ENCODE peak calls at places on chromosomes 6 and 20, in ten cellular contexts. One of them, this sample, is unnamed. For H3K4me1, the result is how much of the 10 kb centered on the place peaks cover.

GRCh38 chr6:36184311-36184710 is 12.2 kb upstream of the BRPF3 start:
- DNase-seq in esophagus squamous epithelium: no peak
- DNase-seq in ovary: no peak
- DNase-seq in IMR-90: no peak
- DNase-seq in right lobe of liver: no peak
- DNase-seq in A549: no peak
- DNase-seq in GM12878: no peak
- DNase-seq in heart left ventricle: no peak
- DNase-seq in uterus: no peak
- DNase-seq in HCT116: no peak
- DNase-seq in this sample: no peak

GRCh38 chr20:431012-431904 is 23.2 kb downstream of the RBCK1 start:
- DNase-seq in esophagus squamous epithelium: no peak
- DNase-seq in ovary: no peak
- DNase-seq in IMR-90: peak
- DNase-seq in right lobe of liver: no peak
- DNase-seq in A549: peak
- DNase-seq in GM12878: no peak
- DNase-seq in heart left ventricle: peak
- DNase-seq in uterus: no peak
- DNase-seq in HCT116: peak
- DNase-seq in this sample: peak

GRCh38 chr6:17432356-17432755 is 39.0 kb downstream of the CAP2 start:
- DNase-seq in esophagus squamous epithelium: no peak
- DNase-seq in ovary: no peak
- DNase-seq in IMR-90: peak
- DNase-seq in right lobe of liver: no peak
- DNase-seq in A549: no peak
- DNase-seq in GM12878: no peak
- DNase-seq in heart left ventricle: no peak
- DNase-seq in uterus: no peak
- DNase-seq in HCT116: no peak
- DNase-seq in this sample: no peak

GRCh38 chr6:33781105-33781975 is 7.6 kb downstream of the LEMD2 start:
- DNase-seq in esophagus squamous epithelium: no peak
- DNase-seq in ovary: no peak
- DNase-seq in IMR-90: no peak
- DNase-seq in right lobe of liver: no peak
- DNase-seq in A549: peak
- DNase-seq in GM12878: no peak
- DNase-seq in heart left ventricle: peak
- DNase-seq in uterus: no peak
- DNase-seq in HCT116: peak
- DNase-seq in this sample: no peak

GRCh38 chr20:18496740-18497592 is at the start of gene RBBP9:
- DNase-seq in esophagus squamous epithelium: peak
- DNase-seq in ovary: peak
- DNase-seq in IMR-90: peak
- DNase-seq in right lobe of liver: peak
- DNase-seq in A549: peak
- DNase-seq in GM12878: peak
- DNase-seq in heart left ventricle: peak
- DNase-seq in uterus: peak
- DNase-seq in HCT116: peak
- DNase-seq in this sample: peak

GRCh38 chr6:85425997-85426396 is 23.9 kb upstream of the NT5E start:
- DNase-seq in esophagus squamous epithelium: no peak
- DNase-seq in ovary: no peak
- DNase-seq in IMR-90: no peak
- DNase-seq in right lobe of liver: no peak
- DNase-seq in A549: no peak
- DNase-seq in GM12878: no peak
- DNase-seq in heart left ventricle: no peak
- DNase-seq in uterus: no peak
- DNase-seq in HCT116: no peak
- DNase-seq in this sample: no peak

GRCh38 chr6:144543006-144543871 is 258.1 kb downstream of the UTRN start:
- DNase-seq in esophagus squamous epithelium: no peak
- DNase-seq in ovary: no peak
- DNase-seq in IMR-90: peak
- DNase-seq in right lobe of liver: no peak
- DNase-seq in A549: no peak
- DNase-seq in GM12878: no peak
- DNase-seq in heart left ventricle: no peak
- DNase-seq in uterus: no peak
- DNase-seq in HCT116: peak
- DNase-seq in this sample: no peak

GRCh38 chr6:104896914-104897313 is 37.2 kb upstream of the HACE1 start:
- DNase-seq in esophagus squamous epithelium: no peak
- DNase-seq in ovary: no peak
- DNase-seq in IMR-90: no peak
- DNase-seq in right lobe of liver: no peak
- DNase-seq in A549: peak
- DNase-seq in GM12878: no peak
- DNase-seq in heart left ventricle: no peak
- DNase-seq in uterus: no peak
- DNase-seq in HCT116: no peak
- DNase-seq in this sample: no peak

GRCh38 chr20:24543741-24544140 is 74.3 kb downstream of the SYNDIG1 start:
- DNase-seq in esophagus squamous epithelium: no peak
- DNase-seq in ovary: no peak
- DNase-seq in IMR-90: no peak
- DNase-seq in right lobe of liver: no peak
- DNase-seq in A549: no peak
- DNase-seq in GM12878: no peak
- DNase-seq in heart left ventricle: no peak
- DNase-seq in uterus: no peak
- DNase-seq in HCT116: no peak
- DNase-seq in this sample: no peak

GRCh38 chr6:16168858-16169257 is 40.0 kb downstream of the MYLIP start:
- DNase-seq in esophagus squamous epithelium: no peak
- DNase-seq in ovary: no peak
- DNase-seq in IMR-90: peak
- DNase-seq in right lobe of liver: no peak
- DNase-seq in A549: no peak
- DNase-seq in GM12878: peak
- DNase-seq in heart left ventricle: no peak
- DNase-seq in uterus: no peak
- DNase-seq in HCT116: peak
- DNase-seq in this sample: no peak

GRCh38 chr20:35093245-35093884 is 758 bp upstream of the TRPC4AP start:
- DNase-seq in esophagus squamous epithelium: no peak
- DNase-seq in ovary: no peak
- DNase-seq in IMR-90: peak
- DNase-seq in right lobe of liver: no peak
- DNase-seq in A549: peak
- DNase-seq in GM12878: no peak
- DNase-seq in heart left ventricle: no peak
- DNase-seq in uterus: no peak
- DNase-seq in HCT116: no peak
- DNase-seq in this sample: no peak

GRCh38 chr6:119034827-119035458 is 43.5 kb downstream of the FAM184A start:
- DNase-seq in esophagus squamous epithelium: no peak
- DNase-seq in ovary: no peak
- DNase-seq in IMR-90: no peak
- DNase-seq in right lobe of liver: no peak
- DNase-seq in A549: no peak
- DNase-seq in GM12878: no peak
- DNase-seq in heart left ventricle: no peak
- DNase-seq in uterus: no peak
- DNase-seq in HCT116: no peak
- DNase-seq in this sample: no peak

GRCh38 chr20:61447950-61448349 is 195.9 kb downstream of the CDH4 start:
- DNase-seq in esophagus squamous epithelium: no peak
- DNase-seq in ovary: no peak
- DNase-seq in IMR-90: no peak
- DNase-seq in right lobe of liver: no peak
- DNase-seq in A549: no peak
- DNase-seq in GM12878: no peak
- DNase-seq in heart left ventricle: no peak
- DNase-seq in uterus: no peak
- DNase-seq in HCT116: no peak
- DNase-seq in this sample: no peak

GRCh38 chr20:11926599-11926998 is 8.9 kb downstream of the BTBD3 start:
- DNase-seq in esophagus squamous epithelium: no peak
- DNase-seq in ovary: no peak
- DNase-seq in IMR-90: no peak
- DNase-seq in right lobe of liver: no peak
- DNase-seq in A549: no peak
- DNase-seq in GM12878: no peak
- DNase-seq in heart left ventricle: no peak
- DNase-seq in uterus: no peak
- DNase-seq in HCT116: no peak
- DNase-seq in this sample: no peak

GRCh38 chr6:12578097-12578496 is 138.5 kb upstream of the PHACTR1 start:
- DNase-seq in esophagus squamous epithelium: no peak
- DNase-seq in ovary: no peak
- DNase-seq in IMR-90: peak
- DNase-seq in right lobe of liver: no peak
- DNase-seq in A549: no peak
- DNase-seq in GM12878: no peak
- DNase-seq in heart left ventricle: no peak
- DNase-seq in uterus: no peak
- DNase-seq in HCT116: no peak
- DNase-seq in this sample: no peak

GRCh38 chr20:36676701-36677421 is 30.9 kb upstream of the SLA2 start:
- DNase-seq in esophagus squamous epithelium: no peak
- DNase-seq in ovary: no peak
- DNase-seq in IMR-90: no peak
- DNase-seq in right lobe of liver: no peak
- DNase-seq in A549: no peak
- DNase-seq in GM12878: no peak
- DNase-seq in heart left ventricle: no peak
- DNase-seq in uterus: no peak
- DNase-seq in HCT116: peak
- DNase-seq in this sample: no peak

GRCh38 chr6:136073216-136073615 is 176.9 kb downstream of the MTFR2 start:
- DNase-seq in esophagus squamous epithelium: no peak
- DNase-seq in ovary: no peak
- DNase-seq in IMR-90: no peak
- DNase-seq in right lobe of liver: no peak
- DNase-seq in A549: no peak
- DNase-seq in GM12878: no peak
- DNase-seq in heart left ventricle: no peak
- DNase-seq in uterus: no peak
- DNase-seq in HCT116: no peak
- DNase-seq in this sample: no peak

GRCh38 chr20:3239026-3239866 is at the start of gene SLC4A11:
- DNase-seq in esophagus squamous epithelium: no peak
- DNase-seq in ovary: no peak
- DNase-seq in IMR-90: peak
- DNase-seq in right lobe of liver: no peak
- DNase-seq in A549: peak
- DNase-seq in GM12878: no peak
- DNase-seq in heart left ventricle: peak
- DNase-seq in uterus: no peak
- DNase-seq in HCT116: peak
- DNase-seq in this sample: peak

GRCh38 chr20:62860391-62860923 is 1.2 kb downstream of the TCFL5 start:
- DNase-seq in esophagus squamous epithelium: no peak
- DNase-seq in ovary: no peak
- DNase-seq in IMR-90: peak
- DNase-seq in right lobe of liver: no peak
- DNase-seq in A549: no peak
- DNase-seq in GM12878: no peak
- DNase-seq in heart left ventricle: no peak
- DNase-seq in uterus: no peak
- DNase-seq in HCT116: no peak
- DNase-seq in this sample: no peak
- TF ChIP-seq POLR2A in esophagus squamous epithelium: no peak
- TF ChIP-seq POLR2A in ovary: no peak
- TF ChIP-seq POLR2A in IMR-90: no peak
- TF ChIP-seq POLR2A in right lobe of liver: no peak
- TF ChIP-seq POLR2A in A549: no peak
- TF ChIP-seq POLR2A in GM12878: no peak
- TF ChIP-seq POLR2A in heart left ventricle: no peak
- TF ChIP-seq POLR2A in uterus: no peak
- TF ChIP-seq POLR2A in HCT116: no peak
- TF ChIP-seq POLR2A in this sample: no peak

GRCh38 chr6:41453232-41453631 is 92.9 kb upstream of the FOXP4 start:
- DNase-seq in esophagus squamous epithelium: no peak
- DNase-seq in ovary: no peak
- DNase-seq in IMR-90: no peak
- DNase-seq in right lobe of liver: no peak
- DNase-seq in A549: no peak
- DNase-seq in GM12878: no peak
- DNase-seq in heart left ventricle: no peak
- DNase-seq in uterus: no peak
- DNase-seq in HCT116: no peak
- DNase-seq in this sample: no peak
- H3K4me1 ChIP-seq in esophagus squamous epithelium: under half
- H3K4me1 ChIP-seq in ovary: under half
- H3K4me1 ChIP-seq in IMR-90: under half
- H3K4me1 ChIP-seq in right lobe of liver: under half
- H3K4me1 ChIP-seq in A549: under half
- H3K4me1 ChIP-seq in GM12878: under half
- H3K4me1 ChIP-seq in heart left ventricle: under half
- H3K4me1 ChIP-seq in uterus: under half
- H3K4me1 ChIP-seq in HCT116: under half
- H3K4me1 ChIP-seq in this sample: under half

DNA sequence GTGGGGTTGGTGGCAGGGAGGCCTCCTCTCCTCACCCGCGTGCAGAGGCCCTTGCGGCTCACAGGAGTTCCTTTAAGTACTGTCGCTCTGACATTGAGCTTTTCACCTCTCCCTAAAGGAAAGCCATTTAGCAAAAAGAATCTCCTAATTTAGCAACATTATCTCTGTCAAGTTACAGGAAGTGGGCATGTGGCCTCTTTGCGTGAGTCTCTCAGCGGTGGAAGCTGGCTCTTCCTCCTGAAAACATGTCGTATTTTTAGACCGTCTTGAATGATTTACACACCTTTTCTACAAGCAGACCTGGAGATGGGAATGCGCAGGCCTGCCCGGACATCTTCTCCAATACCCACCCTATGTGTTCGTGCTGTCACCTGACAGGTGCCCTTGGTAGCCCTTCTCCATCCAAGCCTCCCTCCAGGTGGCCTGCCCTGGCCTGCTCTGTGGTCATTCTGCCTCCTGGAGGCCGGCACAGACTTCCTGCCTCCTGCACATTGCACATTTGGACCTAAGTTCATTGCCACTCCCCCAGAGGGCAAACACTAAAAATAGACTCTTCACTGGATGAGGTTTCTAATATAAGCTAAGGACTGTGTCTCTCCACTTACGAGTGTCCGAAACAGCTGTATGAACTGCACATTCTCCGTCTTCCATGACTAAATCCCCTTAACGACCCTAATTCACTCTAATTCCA is 18.5 kb upstream of the PHACTR3 start:
- DNase-seq in esophagus squamous epithelium: no peak
- DNase-seq in ovary: no peak
- DNase-seq in IMR-90: no peak
- DNase-seq in right lobe of liver: peak
- DNase-seq in A549: no peak
- DNase-seq in GM12878: no peak
- DNase-seq in heart left ventricle: peak
- DNase-seq in uterus: no peak
- DNase-seq in HCT116: no peak
- DNase-seq in this sample: no peak
- TF ChIP-seq CTCF in esophagus squamous epithelium: no peak
- TF ChIP-seq CTCF in ovary: no peak
- TF ChIP-seq CTCF in IMR-90: no peak
- TF ChIP-seq CTCF in right lobe of liver: no peak
- TF ChIP-seq CTCF in A549: no peak
- TF ChIP-seq CTCF in GM12878: no peak
- TF ChIP-seq CTCF in heart left ventricle: no peak
- TF ChIP-seq CTCF in uterus: no peak
- TF ChIP-seq CTCF in HCT116: no peak
- TF ChIP-seq CTCF in this sample: no peak

GRCh38 chr6:45555981-45556771 is 178.4 kb upstream of the SUPT3H start:
- DNase-seq in esophagus squamous epithelium: no peak
- DNase-seq in ovary: no peak
- DNase-seq in IMR-90: peak
- DNase-seq in right lobe of liver: no peak
- DNase-seq in A549: no peak
- DNase-seq in GM12878: no peak
- DNase-seq in heart left ventricle: no peak
- DNase-seq in uterus: peak
- DNase-seq in HCT116: no peak
- DNase-seq in this sample: no peak
- TF ChIP-seq POLR2A in esophagus squamous epithelium: no peak
- TF ChIP-seq POLR2A in ovary: no peak
- TF ChIP-seq POLR2A in IMR-90: no peak
- TF ChIP-seq POLR2A in right lobe of liver: no peak
- TF ChIP-seq POLR2A in A549: no peak
- TF ChIP-seq POLR2A in GM12878: no peak
- TF ChIP-seq POLR2A in heart left ventricle: no peak
- TF ChIP-seq POLR2A in uterus: no peak
- TF ChIP-seq POLR2A in HCT116: no peak
- TF ChIP-seq POLR2A in this sample: no peak

This sample was measured in Peyer's patch.